ENCODE peak calls at places on chromosome 1, in six cellular contexts. One of them, this sample, is unnamed.

GRCh38 chr1:84973493-84974334 is 23.2 kb downstream of the MCOLN2 start:
- DNase-seq in NCI-H1048: no peak
- DNase-seq in fibroblast of lung: no peak
- DNase-seq in PC-3: no peak
- DNase-seq in T-cell: no peak
- DNase-seq in nephron progenitor cell: no peak
- DNase-seq in this sample: no peak

GRCh38 chr1:172746091-172746949 is 87.4 kb downstream of the FASLG start:
- DNase-seq in NCI-H1048: no peak
- DNase-seq in fibroblast of lung: peak
- DNase-seq in PC-3: peak
- DNase-seq in T-cell: peak
- DNase-seq in nephron progenitor cell: no peak
- DNase-seq in this sample: peak

GRCh38 chr1:231138221-231138620 is 23.6 kb upstream of the TRIM67 start:
- DNase-seq in NCI-H1048: no peak
- DNase-seq in fibroblast of lung: peak
- DNase-seq in PC-3: no peak
- DNase-seq in T-cell: no peak
- DNase-seq in nephron progenitor cell: no peak
- DNase-seq in this sample: no peak

GRCh38 chr1:7993593-7994479 is 32.3 kb downstream of the ERRFI1 start:
- DNase-seq in NCI-H1048: no peak
- DNase-seq in fibroblast of lung: peak
- DNase-seq in PC-3: no peak
- DNase-seq in T-cell: no peak
- DNase-seq in nephron progenitor cell: no peak
- DNase-seq in this sample: no peak

GRCh38 chr1:57831624-57832023 is 407.8 kb upstream of the DAB1 start:
- DNase-seq in NCI-H1048: no peak
- DNase-seq in fibroblast of lung: peak
- DNase-seq in PC-3: peak
- DNase-seq in T-cell: no peak
- DNase-seq in nephron progenitor cell: no peak
- DNase-seq in this sample: no peak

GRCh38 chr1:32816676-32817158 is 441 bp downstream of the YARS1 start:
- DNase-seq in NCI-H1048: no peak
- DNase-seq in fibroblast of lung: peak
- DNase-seq in PC-3: peak
- DNase-seq in T-cell: no peak
- DNase-seq in nephron progenitor cell: no peak
- DNase-seq in this sample: peak

GRCh38 chr1:53982034-53982761 is 35.8 kb downstream of the LDLRAD1 start:
- DNase-seq in NCI-H1048: no peak
- DNase-seq in fibroblast of lung: peak
- DNase-seq in PC-3: peak
- DNase-seq in T-cell: no peak
- DNase-seq in nephron progenitor cell: peak
- DNase-seq in this sample: no peak

GRCh38 chr1:168386949-168387586 is 106.4 kb downstream of the TBX19 start:
- DNase-seq in NCI-H1048: peak
- DNase-seq in fibroblast of lung: peak
- DNase-seq in PC-3: peak
- DNase-seq in T-cell: peak
- DNase-seq in nephron progenitor cell: peak
- DNase-seq in this sample: peak

GRCh38 chr1:193740762-193741161 is 554.3 kb upstream of the B3GALT2 start:
- DNase-seq in NCI-H1048: no peak
- DNase-seq in fibroblast of lung: no peak
- DNase-seq in PC-3: no peak
- DNase-seq in T-cell: no peak
- DNase-seq in nephron progenitor cell: no peak
- DNase-seq in this sample: no peak

GRCh38 chr1:173015629-173016028 is 35.1 kb downstream of the TNFSF18 start:
- DNase-seq in NCI-H1048: no peak
- DNase-seq in fibroblast of lung: no peak
- DNase-seq in PC-3: no peak
- DNase-seq in T-cell: no peak
- DNase-seq in nephron progenitor cell: no peak
- DNase-seq in this sample: no peak

GRCh38 chr1:29282924-29283803 is 46.8 kb downstream of the PTPRU start:
- DNase-seq in NCI-H1048: peak
- DNase-seq in fibroblast of lung: peak
- DNase-seq in PC-3: peak
- DNase-seq in T-cell: no peak
- DNase-seq in nephron progenitor cell: peak
- DNase-seq in this sample: no peak

GRCh38 chr1:168348146-168348709 is 67.6 kb downstream of the TBX19 start:
- DNase-seq in NCI-H1048: no peak
- DNase-seq in fibroblast of lung: no peak
- DNase-seq in PC-3: peak
- DNase-seq in T-cell: no peak
- DNase-seq in nephron progenitor cell: no peak
- DNase-seq in this sample: no peak

This sample was measured in effector CD4-positive, alpha-beta T cell.